ENCODE peak calls at places on chromosomes 3 and 15, in four cellular contexts. One of them, this sample, is unnamed. For H3K4me1, the result is how much of the 10 kb centered on the place peaks cover.

GRCh38 chr15:35719964-35720507 is 174.1 kb upstream of the DPH6 start:
- DNase-seq in heart right ventricle: no peak
- DNase-seq in right lobe of liver: no peak
- DNase-seq in A549: no peak
- DNase-seq in this sample: no peak

GRCh38 chr3:121504598-121504997 is 41.2 kb downstream of the POLQ start:
- DNase-seq in A549: no peak
- DNase-seq in right lobe of liver: no peak
- DNase-seq in heart right ventricle: no peak
- DNase-seq in this sample: no peak

GRCh38 chr3:124174463-124174862 is 182.5 kb upstream of the ROPN1 start:
- DNase-seq in heart right ventricle: no peak
- DNase-seq in right lobe of liver: no peak
- DNase-seq in A549: no peak
- DNase-seq in this sample: no peak

GRCh38 chr3:127676921-127677351 is 4.2 kb downstream of the ABTB1 start:
- DNase-seq in A549: no peak
- DNase-seq in heart right ventricle: no peak
- DNase-seq in right lobe of liver: peak
- DNase-seq in this sample: no peak

GRCh38 chr15:56723787-56724186 is 9.5 kb downstream of the ZNF280D start:
- DNase-seq in heart right ventricle: no peak
- DNase-seq in right lobe of liver: no peak
- DNase-seq in A549: no peak
- DNase-seq in this sample: no peak

GRCh38 chr15:39429898-39430357 is 151.0 kb upstream of the THBS1 start:
- DNase-seq in heart right ventricle: no peak
- DNase-seq in right lobe of liver: no peak
- DNase-seq in A549: peak
- DNase-seq in this sample: no peak

GRCh38 chr3:124032881-124033359 is 41.0 kb upstream of the ROPN1 start:
- DNase-seq in heart right ventricle: peak
- DNase-seq in right lobe of liver: peak
- DNase-seq in A549: peak
- DNase-seq in this sample: no peak

GRCh38 chr3:120983841-120984240 is 75.8 kb downstream of the STXBP5L start:
- DNase-seq in heart right ventricle: no peak
- DNase-seq in right lobe of liver: no peak
- DNase-seq in A549: no peak
- DNase-seq in this sample: no peak

GRCh38 chr3:57689367-57690053 is 3.4 kb downstream of the DENND6A start:
- DNase-seq in right lobe of liver: no peak
- DNase-seq in A549: no peak
- DNase-seq in heart right ventricle: no peak
- DNase-seq in this sample: no peak

GRCh38 chr3:138114988-138115971 is at the start of gene DZIP1L:
- DNase-seq in A549: peak
- DNase-seq in heart right ventricle: peak
- DNase-seq in right lobe of liver: peak
- DNase-seq in this sample: no peak

GRCh38 chr15:32857732-32858131 is 139.9 kb downstream of the GREM1 start:
- DNase-seq in A549: no peak
- DNase-seq in heart right ventricle: no peak
- DNase-seq in right lobe of liver: no peak
- DNase-seq in this sample: no peak

GRCh38 chr3:64266065-64266874 is 41.0 kb upstream of the PRICKLE2 start:
- DNase-seq in heart right ventricle: no peak
- DNase-seq in A549: peak
- DNase-seq in right lobe of liver: no peak
- DNase-seq in this sample: no peak

GRCh38 chr3:111758642-111759041 is 100.4 kb upstream of the PHLDB2 start:
- DNase-seq in A549: no peak
- DNase-seq in right lobe of liver: no peak
- DNase-seq in heart right ventricle: no peak
- DNase-seq in this sample: no peak

DNA sequence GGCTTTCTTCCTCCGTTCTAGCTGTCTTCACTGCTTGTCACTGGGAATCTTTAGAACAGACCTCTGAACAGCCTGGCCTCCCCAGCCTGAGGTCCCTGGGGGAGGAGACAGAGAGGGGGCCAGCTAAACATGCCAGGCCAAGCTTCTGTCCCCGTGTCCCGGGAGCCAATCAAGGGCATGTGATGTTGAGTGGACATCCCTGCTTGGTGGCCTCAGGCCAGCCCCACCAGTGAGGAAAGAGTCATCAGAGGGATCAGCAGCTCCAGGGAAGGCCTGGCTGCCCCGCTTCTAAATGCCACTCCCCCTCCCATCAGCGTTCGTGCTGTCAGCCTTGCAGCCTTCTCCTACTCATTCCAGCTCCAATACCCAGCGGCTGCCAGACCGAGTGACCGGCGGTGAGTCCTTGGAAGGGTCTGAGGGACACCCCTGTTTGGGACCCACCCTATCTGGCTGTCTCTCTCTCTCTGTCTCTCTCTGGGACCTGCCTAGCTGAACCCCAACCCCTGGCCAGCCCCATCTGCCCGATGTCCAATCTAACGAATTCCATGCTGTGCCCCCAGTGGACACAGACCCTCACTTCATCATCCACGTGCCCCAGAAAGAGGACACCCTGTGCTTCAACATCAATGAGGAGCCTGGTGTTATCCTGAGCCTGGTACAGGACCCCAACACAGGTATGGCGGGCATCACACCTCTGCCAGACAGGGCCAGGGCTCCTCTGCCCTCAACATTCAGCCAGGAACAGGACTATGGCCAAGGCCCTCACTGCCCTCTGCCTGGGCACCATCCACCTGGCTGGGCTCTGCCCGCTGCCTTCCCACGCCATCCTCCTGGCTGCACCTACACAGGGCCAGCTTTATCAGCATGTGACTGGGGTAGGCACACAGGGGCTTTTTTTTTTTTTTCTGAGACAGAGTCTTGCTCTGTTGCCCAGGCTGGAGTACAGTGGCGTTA is 6.6 kb upstream of the ITIH3 start:
- DNase-seq in heart right ventricle: no peak
- DNase-seq in right lobe of liver: peak
- DNase-seq in A549: no peak
- DNase-seq in this sample: peak
- TF ChIP-seq CTCF in heart right ventricle: no peak
- TF ChIP-seq CTCF in right lobe of liver: no peak
- TF ChIP-seq CTCF in A549: no peak
- TF ChIP-seq CTCF in this sample: no peak

GRCh38 chr3:149620291-149621020 is 37.4 kb downstream of the WWTR1 start:
- DNase-seq in right lobe of liver: no peak
- DNase-seq in heart right ventricle: no peak
- DNase-seq in A549: no peak
- DNase-seq in this sample: no peak

GRCh38 chr3:149625795-149626194 is 32.0 kb downstream of the WWTR1 start:
- DNase-seq in A549: no peak
- DNase-seq in heart right ventricle: no peak
- DNase-seq in right lobe of liver: no peak
- DNase-seq in this sample: no peak

GRCh38 chr3:149623819-149624218 is 34.0 kb downstream of the WWTR1 start:
- DNase-seq in right lobe of liver: no peak
- DNase-seq in heart right ventricle: no peak
- DNase-seq in A549: no peak
- DNase-seq in this sample: no peak

GRCh38 chr3:149618151-149619123 is 39.4 kb downstream of the WWTR1 start:
- DNase-seq in right lobe of liver: no peak
- DNase-seq in A549: peak
- DNase-seq in heart right ventricle: peak
- DNase-seq in this sample: no peak

GRCh38 chr3:149621218-149622005 is 36.4 kb downstream of the WWTR1 start:
- DNase-seq in right lobe of liver: no peak
- DNase-seq in A549: no peak
- DNase-seq in heart right ventricle: no peak
- DNase-seq in this sample: no peak
- H3K4me1 ChIP-seq in right lobe of liver: under half
- H3K4me1 ChIP-seq in A549: half or more
- H3K4me1 ChIP-seq in heart right ventricle: under half
- H3K4me1 ChIP-seq in this sample: under half

DNA sequence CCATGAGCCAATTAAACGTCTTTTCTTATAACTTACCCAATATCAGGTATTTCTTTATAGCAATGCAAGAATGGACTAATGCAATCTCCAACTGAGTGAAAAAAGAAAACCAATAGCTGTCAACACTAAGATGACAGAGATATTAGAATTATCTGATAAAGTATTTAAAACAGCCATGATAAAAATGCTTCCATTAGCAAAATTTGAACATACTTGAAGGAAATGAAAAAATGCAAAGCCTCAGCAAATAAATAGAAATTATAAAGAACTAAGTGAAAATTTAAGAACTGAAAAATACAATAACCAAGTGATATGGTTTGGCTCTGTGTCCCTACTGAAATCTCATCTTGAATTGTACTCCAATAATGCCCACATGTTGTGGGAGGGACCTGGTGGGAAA is 99.6 kb downstream of the BOC start:
- DNase-seq in heart right ventricle: no peak
- DNase-seq in A549: no peak
- DNase-seq in right lobe of liver: no peak
- DNase-seq in this sample: no peak
- H3K4me3 ChIP-seq in heart right ventricle: no peak
- H3K4me3 ChIP-seq in A549: no peak
- H3K4me3 ChIP-seq in right lobe of liver: no peak
- H3K4me3 ChIP-seq in this sample: no peak

GRCh38 chr3:49910409-49911123 is 6.9 kb upstream of the MST1R start:
- DNase-seq in right lobe of liver: no peak
- DNase-seq in heart right ventricle: no peak
- DNase-seq in A549: no peak
- DNase-seq in this sample: no peak
- TF ChIP-seq CTCF in right lobe of liver: no peak
- TF ChIP-seq CTCF in heart right ventricle: no peak
- TF ChIP-seq CTCF in A549: no peak
- TF ChIP-seq CTCF in this sample: no peak

DNA sequence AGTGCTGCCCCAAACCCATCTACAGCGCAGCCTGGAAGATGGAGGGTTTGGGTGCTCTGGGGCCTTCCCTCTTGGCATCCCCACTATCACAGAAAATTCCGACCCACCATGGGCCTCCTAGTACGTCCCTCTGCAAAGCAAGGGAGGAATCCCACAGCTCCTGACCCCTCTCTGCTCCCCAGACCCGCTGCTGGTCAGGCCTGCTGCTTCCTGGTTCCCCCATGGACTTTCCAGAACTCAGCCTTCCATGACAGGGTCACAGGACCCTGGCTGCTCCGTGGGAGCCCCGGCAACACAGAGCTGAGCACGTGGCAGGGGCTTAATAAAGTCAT is 3.1 kb upstream of the LOXL1 start:
- DNase-seq in A549: no peak
- DNase-seq in heart right ventricle: no peak
- DNase-seq in right lobe of liver: no peak
- DNase-seq in this sample: no peak
- H3K4me1 ChIP-seq in A549: under half
- H3K4me1 ChIP-seq in heart right ventricle: under half
- H3K4me1 ChIP-seq in right lobe of liver: under half
- H3K4me1 ChIP-seq in this sample: under half

GRCh38 chr15:91849749-91850161 is 3.8 kb upstream of the SLCO3A1 start:
- DNase-seq in heart right ventricle: no peak
- DNase-seq in A549: peak
- DNase-seq in right lobe of liver: no peak
- DNase-seq in this sample: no peak
- H3K4me3 ChIP-seq in heart right ventricle: no peak
- H3K4me3 ChIP-seq in A549: no peak
- H3K4me3 ChIP-seq in right lobe of liver: no peak
- H3K4me3 ChIP-seq in this sample: no peak

GRCh38 chr3:173397161-173398110 is at the start of gene NLGN1:
- DNase-seq in heart right ventricle: peak
- DNase-seq in right lobe of liver: peak
- DNase-seq in A549: no peak
- DNase-seq in this sample: no peak
- TF ChIP-seq CTCF in heart right ventricle: no peak
- TF ChIP-seq CTCF in right lobe of liver: no peak
- TF ChIP-seq CTCF in A549: no peak
- TF ChIP-seq CTCF in this sample: no peak

GRCh38 chr15:67097893-67098740 is 32.7 kb downstream of the SMAD3 start:
- DNase-seq in A549: no peak
- DNase-seq in right lobe of liver: no peak
- DNase-seq in heart right ventricle: no peak
- DNase-seq in this sample: no peak

GRCh38 chr15:67096536-67097294 is 31.3 kb downstream of the SMAD3 start:
- DNase-seq in right lobe of liver: no peak
- DNase-seq in A549: no peak
- DNase-seq in heart right ventricle: no peak
- DNase-seq in this sample: no peak

GRCh38 chr15:67097424-67097823 is 32.0 kb downstream of the SMAD3 start:
- DNase-seq in heart right ventricle: no peak
- DNase-seq in A549: no peak
- DNase-seq in right lobe of liver: no peak
- DNase-seq in this sample: no peak

GRCh38 chr15:67100124-67100791 is 34.9 kb downstream of the SMAD3 start:
- DNase-seq in A549: no peak
- DNase-seq in heart right ventricle: no peak
- DNase-seq in right lobe of liver: no peak
- DNase-seq in this sample: no peak

GRCh38 chr15:67098768-67099282 is 33.4 kb downstream of the SMAD3 start:
- DNase-seq in right lobe of liver: no peak
- DNase-seq in A549: no peak
- DNase-seq in heart right ventricle: no peak
- DNase-seq in this sample: no peak
- H3K4me1 ChIP-seq in right lobe of liver: under half
- H3K4me1 ChIP-seq in A549: half or more
- H3K4me1 ChIP-seq in heart right ventricle: under half
- H3K4me1 ChIP-seq in this sample: half or more